ENCODE peak calls at places on chromosomes 11 and 22, in five cellular contexts. T, D, E, N and U are unnamed samples.

GRCh38 chr11:67505605-67506396 is 638 bp upstream of the PITPNM1 start:
- DNase-seq in T (peak), D (peak), E (peak), N (peak), U (peak)

GRCh38 chr11:36622431-36623136 is 24.5 kb upstream of the RAG2 start:
- DNase-seq in T (peak), D (no peak), E (peak), N (peak), U (peak)

GRCh38 chr22:20380486-20380885 is 13.5 kb upstream of the ZNF74 start:
- DNase-seq in T (no peak), D (no peak), E (no peak), N (no peak), U (no peak)

GRCh38 chr11:118295834-118296454 is 8.6 kb upstream of the CD3E start:
- DNase-seq in T (no peak), D (no peak), E (peak), N (no peak), U (peak)

GRCh38 chr11:112588252-112588668 is 327.6 kb upstream of the PLET1 start:
- DNase-seq in T (peak), D (peak), E (peak), N (peak), U (peak)

GRCh38 chr11:60345489-60345888 is 18.4 kb downstream of the MS4A6E start:
- DNase-seq in T (peak), D (no peak), E (peak), N (no peak), U (peak)

GRCh38 chr22:42946551-42947198 is 68.3 kb downstream of the PACSIN2 start:
- DNase-seq in T (no peak), D (no peak), E (no peak), N (no peak), U (no peak)

GRCh38 chr11:39435641-39436040 is 2023.8 kb downstream of the LRRC4C start:
- DNase-seq in T (no peak), D (no peak), E (no peak), N (no peak), U (no peak)

GRCh38 chr11:128871165-128871564 is 4.1 kb upstream of the KCNJ1 start:
- DNase-seq in T (no peak), D (no peak), E (peak), N (no peak), U (no peak)

GRCh38 chr11:128790200-128790599 is 76.9 kb downstream of the KCNJ1 start:
- DNase-seq in T (no peak), D (no peak), E (no peak), N (no peak), U (no peak)

GRCh38 chr11:72637198-72637597 is 37.0 kb downstream of the PDE2A start:
- DNase-seq in T (no peak), D (no peak), E (no peak), N (no peak), U (peak)

GRCh38 chr11:3736816-3737215 is 60.5 kb downstream of the NUP98 start:
- DNase-seq in T (no peak), D (no peak), E (no peak), N (no peak), U (no peak)

GRCh38 chr22:22698263-22698750 is 53.9 kb downstream of the GGTLC2 start:
- DNase-seq in T (no peak), D (no peak), E (no peak), N (no peak), U (no peak)

GRCh38 chr22:46068908-46069481 is 81.3 kb upstream of the PPARA start:
- DNase-seq in T (no peak), D (no peak), E (no peak), N (no peak), U (no peak)

GRCh38 chr22:29231971-29232959 is 26.6 kb downstream of the EMID1 start:
- DNase-seq in T (no peak), D (no peak), E (no peak), N (peak), U (no peak)

GRCh38 chr11:97815667-97816066 is 1205.1 kb upstream of the CNTN5 start:
- DNase-seq in T (no peak), D (no peak), E (no peak), N (no peak), U (no peak)

GRCh38 chr22:22520020-22520656 is at the start of gene ZNF280A:
- DNase-seq in T (peak), D (no peak), E (peak), N (no peak), U (peak)

GRCh38 chr22:26464312-26464711 is 19.3 kb downstream of the HPS4 start:
- DNase-seq in T (no peak), D (no peak), E (no peak), N (no peak), U (no peak)

GRCh38 chr11:84022695-84023094 is 736.5 kb upstream of the CCDC90B start:
- DNase-seq in T (no peak), D (no peak), E (no peak), N (no peak), U (no peak)

GRCh38 chr11:65558002-65558784 is at the start of gene LTBP3:
- DNase-seq in T (peak), D (no peak), E (peak), N (peak), U (no peak)

GRCh38 chr11:46066335-46066734 is 54.9 kb downstream of the PHF21A start:
- DNase-seq in T (no peak), D (no peak), E (no peak), N (no peak), U (no peak)

GRCh38 chr11:108693852-108694251 is 29.0 kb downstream of the DDX10 start:
- DNase-seq in T (no peak), D (no peak), E (no peak), N (no peak), U (no peak)

GRCh38 chr11:19777342-19778102 is 64.9 kb downstream of the NAV2 start:
- DNase-seq in T (peak), D (peak), E (peak), N (no peak), U (no peak)

GRCh38 chr22:17962168-17962567 is 62.2 kb downstream of the MICAL3 start:
- DNase-seq in T (no peak), D (no peak), E (no peak), N (no peak), U (no peak)

GRCh38 chr11:120183701-120184141 is 27.1 kb upstream of the OAF start:
- DNase-seq in T (no peak), D (no peak), E (no peak), N (no peak), U (no peak)

GRCh38 chr11:69089258-69089657 is 40.5 kb downstream of the TPCN2 start:
- DNase-seq in T (peak), D (no peak), E (no peak), N (no peak), U (no peak)

GRCh38 chr22:41256898-41257260 is 16.1 kb upstream of the CHADL start:
- DNase-seq in T (no peak), D (no peak), E (peak), N (no peak), U (no peak)

GRCh38 chr11:8067929-8068575 is 13.0 kb upstream of the TUB start:
- DNase-seq in T (no peak), D (no peak), E (no peak), N (peak), U (no peak)

GRCh38 chr11:61921446-61921845 is 4.1 kb upstream of the RAB3IL1 start:
- DNase-seq in T (no peak), D (no peak), E (no peak), N (no peak), U (no peak)
- H3K4me2 ChIP-seq in T (no peak), D (no peak), E (no peak), N (no peak), U (no peak)

GRCh38 chr11:90202342-90202741 is 20.5 kb downstream of the CHORDC1 start:
- DNase-seq in T (no peak), D (no peak), E (no peak), N (no peak), U (no peak)

GRCh38 chr11:90204407-90204806 is 18.4 kb downstream of the CHORDC1 start:
- DNase-seq in T (no peak), D (no peak), E (no peak), N (no peak), U (no peak)

GRCh38 chr11:90208857-90209256 is 14.0 kb downstream of the CHORDC1 start:
- DNase-seq in T (no peak), D (no peak), E (no peak), N (no peak), U (no peak)

GRCh38 chr11:90204832-90205646 is 17.8 kb downstream of the CHORDC1 start:
- DNase-seq in T (peak), D (no peak), E (peak), N (peak), U (peak)
- TF ChIP-seq REST in T (no peak), D (no peak), E (no peak), N (no peak), U (no peak)

GRCh38 chr11:96284401-96284800 is 58.6 kb downstream of the MAML2 start:
- DNase-seq in T (no peak), D (no peak), E (no peak), N (no peak), U (no peak)
- H3K4me2 ChIP-seq in T (no peak), D (no peak), E (no peak), N (no peak), U (no peak)

DNA sequence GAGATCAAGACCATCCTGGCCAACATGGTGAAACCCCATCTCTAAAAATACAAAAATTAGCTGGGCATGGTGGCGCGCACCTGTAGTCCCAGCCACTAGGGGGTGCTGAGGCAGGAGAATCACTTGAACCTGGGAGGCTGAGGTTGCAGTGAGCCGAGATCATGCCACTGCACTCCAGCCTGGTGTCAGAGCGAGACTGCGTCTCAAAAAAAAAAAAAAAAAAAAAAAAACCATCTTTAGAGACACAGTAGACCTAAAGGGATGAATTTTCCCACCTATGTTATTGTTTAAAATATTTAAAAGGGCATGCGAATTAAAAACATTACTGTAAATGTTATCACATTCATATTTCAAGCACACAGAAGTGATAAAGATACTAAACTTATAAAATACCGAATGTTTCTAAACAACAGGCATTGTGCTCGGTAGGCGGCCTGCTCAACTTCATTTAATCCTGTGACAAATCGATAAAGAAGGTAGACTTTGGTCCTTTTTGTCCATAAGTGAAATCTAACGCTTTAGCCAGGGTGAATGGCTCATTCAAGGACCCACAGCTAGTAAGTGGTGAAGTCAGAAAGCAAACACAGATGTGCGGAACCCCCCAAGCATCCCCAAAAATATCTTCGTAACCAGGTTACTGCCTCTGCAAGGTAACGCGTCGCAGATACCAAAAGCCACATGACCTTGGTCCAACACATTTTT is 16.1 kb downstream of the NCAPD3 start:
- DNase-seq in T (peak), D (no peak), E (peak), N (no peak), U (no peak)
- TF ChIP-seq REST in T (no peak), D (no peak), E (no peak), N (no peak), U (no peak)